ENCODE peak calls at places on chromosomes 6 and 20, in nine cellular contexts. I is fibroblast of pulmonary artery, T is psoas muscle, H is prostate gland, Y is cardiac fibroblast, X is AG04450, N is Peyer's patch, D is B cell, V is GM20000. W is an unnamed sample.

GRCh38 chr6:37053683-37054082 is 48.2 kb downstream of the FGD2 start:
- DNase-seq in D (no peak), I (no peak), V (no peak), N (no peak), X (no peak), Y (no peak), T (no peak), H (no peak), W (no peak)

GRCh38 chr6:103675807-103676406 is 1183.8 kb downstream of the HACE1 start:
- DNase-seq in I (peak), Y (peak), H (no peak), T (no peak), V (no peak), N (no peak), D (no peak), X (no peak), W (no peak)

GRCh38 chr20:58021481-58021880 is 207.0 kb downstream of the ANKRD60 start:
- DNase-seq in I (no peak), X (no peak), N (peak), T (peak), H (no peak), Y (no peak), D (no peak), V (no peak), W (peak)

GRCh38 chr6:168528457-168529095 is 87.6 kb downstream of the SMOC2 start:
- DNase-seq in N (no peak), X (no peak), V (no peak), Y (peak), T (no peak), I (peak), D (no peak), H (no peak), W (no peak)

GRCh38 chr20:4116091-4116490 is 100.7 kb upstream of the RNF24 start:
- DNase-seq in X (no peak), V (no peak), T (no peak), N (no peak), Y (no peak), D (no peak), I (no peak), H (no peak), W (no peak)

GRCh38 chr6:12602951-12603710 is 113.4 kb upstream of the PHACTR1 start:
- DNase-seq in T (no peak), N (no peak), I (peak), D (no peak), Y (peak), X (no peak), V (peak), H (peak), W (no peak)

GRCh38 chr20:41030536-41031242 is 2.1 kb downstream of the TOP1 start:
- DNase-seq in H (peak), Y (peak), X (peak), N (no peak), V (no peak), I (peak), T (no peak), D (no peak), W (no peak)

GRCh38 chr20:37453836-37454235 is 67.2 kb upstream of the NNAT start:
- DNase-seq in H (no peak), I (no peak), Y (no peak), D (no peak), T (no peak), N (no peak), V (no peak), X (no peak), W (no peak)

GRCh38 chr20:34215711-34216381 is 25.4 kb upstream of the ASIP start:
- DNase-seq in H (peak), V (peak), D (peak), Y (peak), N (peak), T (peak), X (peak), I (peak), W (peak)

GRCh38 chr20:63462244-63462643 is 10.2 kb downstream of the KCNQ2 start:
- DNase-seq in T (no peak), H (no peak), D (no peak), V (no peak), X (no peak), Y (no peak), N (no peak), I (no peak), W (no peak)

GRCh38 chr6:122472022-122472340 is 374 bp upstream of the SERINC1 start:
- DNase-seq in D (no peak), X (no peak), Y (no peak), H (no peak), V (no peak), I (no peak), N (no peak), T (no peak), W (no peak)

GRCh38 chr6:122476131-122476530 is 4.5 kb upstream of the SERINC1 start:
- DNase-seq in H (no peak), D (peak), X (no peak), T (no peak), I (peak), V (no peak), N (no peak), Y (peak), W (no peak)

GRCh38 chr6:122471107-122472021 is at the start of gene SERINC1:
- DNase-seq in Y (peak), N (peak), D (peak), V (peak), X (peak), H (peak), T (peak), I (peak), W (peak)
- TF ChIP-seq CTCF in Y (no peak), N (no peak), D (no peak), V (no peak), X (no peak), H (no peak), T (no peak), I (no peak), W (no peak)

DNA sequence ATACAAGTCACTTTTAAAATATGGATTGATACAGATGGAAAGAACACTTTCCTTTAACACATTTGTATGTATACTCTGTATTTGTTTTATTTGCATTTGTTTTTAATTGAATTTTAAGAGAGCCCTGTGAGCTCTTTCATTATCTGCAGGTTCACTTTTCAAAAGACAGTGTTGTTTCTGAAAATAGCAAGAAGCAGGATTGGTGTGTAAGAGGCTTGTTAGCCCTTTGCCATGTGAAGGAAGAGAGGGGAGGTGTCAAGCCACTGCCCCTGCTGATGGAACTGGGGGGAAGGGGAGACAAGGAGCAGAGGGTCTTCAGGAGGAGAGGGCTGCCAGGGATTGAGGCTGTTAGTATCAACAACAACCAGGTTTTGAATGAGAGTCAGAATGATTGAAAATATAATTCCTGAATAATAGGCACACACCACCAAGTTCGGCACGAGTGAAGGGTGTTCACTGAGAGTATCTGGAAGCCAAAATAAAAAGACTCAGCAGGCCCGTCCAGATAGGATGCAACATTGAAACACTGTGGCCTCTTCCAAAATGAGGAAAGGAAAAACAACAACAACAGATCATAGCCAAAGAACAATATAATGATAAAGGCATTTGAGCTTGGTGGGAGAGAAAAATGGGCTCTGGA is 12.6 kb upstream of the PBOV1 start:
- DNase-seq in I (no peak), V (no peak), Y (no peak), X (no peak), T (no peak), N (no peak), H (no peak), D (no peak), W (no peak)
- TF ChIP-seq CTCF in I (no peak), V (no peak), Y (no peak), X (no peak), T (no peak), N (no peak), H (no peak), D (no peak), W (no peak)

GRCh38 chr6:28774292-28775051 is 149.3 kb downstream of the TRIM27 start:
- DNase-seq in X (no peak), I (no peak), T (no peak), V (no peak), D (no peak), N (no peak), H (no peak), Y (no peak), W (no peak)

GRCh38 chr6:28770732-28771131 is 153.1 kb downstream of the TRIM27 start:
- DNase-seq in X (no peak), N (no peak), D (no peak), T (no peak), V (no peak), I (no peak), H (no peak), Y (no peak), W (no peak)

GRCh38 chr6:28769626-28770402 is 154.0 kb downstream of the TRIM27 start:
- DNase-seq in D (no peak), N (no peak), Y (peak), T (no peak), X (no peak), V (no peak), H (no peak), I (peak), W (peak)

GRCh38 chr6:28772480-28773381 is 151.1 kb downstream of the TRIM27 start:
- DNase-seq in H (no peak), T (no peak), D (no peak), Y (no peak), I (no peak), V (no peak), X (no peak), N (no peak), W (peak)

GRCh38 chr6:28771401-28772267 is 152.2 kb downstream of the TRIM27 start:
- DNase-seq in X (no peak), D (no peak), H (no peak), I (no peak), Y (no peak), T (no peak), V (no peak), N (no peak), W (peak)
- TF ChIP-seq CTCF in X (no peak), D (no peak), H (no peak), I (no peak), Y (no peak), T (no peak), V (no peak), N (no peak), W (peak)

GRCh38 chr6:132445201-132445951 is 44.1 kb upstream of the MOXD1 start:
- DNase-seq in T (no peak), H (no peak), D (no peak), V (no peak), X (peak), I (peak), N (no peak), Y (peak), W (no peak)

GRCh38 chr6:132446136-132446535 is 44.9 kb upstream of the MOXD1 start:
- DNase-seq in I (no peak), H (no peak), V (no peak), N (no peak), X (no peak), D (no peak), T (no peak), Y (no peak), W (no peak)

GRCh38 chr6:132446842-132447241 is 45.6 kb upstream of the MOXD1 start:
- DNase-seq in V (no peak), N (no peak), X (no peak), H (no peak), Y (no peak), D (no peak), T (no peak), I (no peak), W (no peak)

GRCh38 chr6:132443206-132443605 is 41.9 kb upstream of the MOXD1 start:
- DNase-seq in N (no peak), X (no peak), D (no peak), V (no peak), Y (peak), I (peak), H (no peak), T (no peak), W (no peak)
- TF ChIP-seq CTCF in N (no peak), X (no peak), D (no peak), V (no peak), Y (no peak), I (no peak), H (no peak), T (no peak), W (no peak)

DNA sequence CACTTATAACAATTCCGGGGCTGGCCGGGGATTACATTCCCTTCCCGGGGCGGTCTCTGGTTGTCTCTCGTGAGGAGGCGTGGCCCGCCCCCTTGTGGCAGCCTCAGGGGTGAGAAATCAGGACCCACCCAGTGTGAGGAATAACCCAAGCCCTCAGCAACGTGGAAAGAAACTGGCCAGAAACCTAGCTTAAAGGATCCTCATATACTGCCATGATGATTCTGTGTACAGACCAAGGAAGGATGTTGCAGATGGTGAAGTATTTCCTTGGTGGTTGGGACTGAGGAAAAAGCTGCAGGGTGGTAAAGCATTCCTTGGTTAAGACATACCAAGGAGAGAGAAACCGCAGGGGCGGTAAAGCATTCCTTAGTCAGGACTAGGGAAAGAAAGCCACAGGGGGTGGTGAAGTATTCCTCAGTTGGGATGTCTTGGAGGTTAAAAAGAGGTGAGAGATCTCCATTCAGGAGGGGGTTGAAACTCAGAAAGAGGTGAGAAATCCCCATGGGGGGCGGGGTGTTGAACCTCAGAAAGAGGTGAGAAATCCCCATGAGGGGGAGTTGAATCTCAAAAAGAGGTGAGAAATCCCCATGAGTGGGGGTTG is 238.2 kb downstream of the RNGTT start:
- DNase-seq in D (peak), V (peak), Y (peak), X (peak), I (peak), H (no peak), N (no peak), T (peak), W (peak)
- TF ChIP-seq CTCF in D (no peak), V (no peak), Y (peak), X (peak), I (peak), H (no peak), N (no peak), T (no peak), W (peak)

GRCh38 chr20:25534845-25535244 is 50.5 kb downstream of the NINL start:
- DNase-seq in N (no peak), V (no peak), Y (no peak), I (no peak), H (no peak), D (no peak), X (no peak), T (no peak), W (no peak)

GRCh38 chr20:25533920-25534700 is 51.2 kb downstream of the NINL start:
- DNase-seq in H (no peak), V (no peak), X (no peak), T (no peak), I (no peak), D (no peak), N (no peak), Y (no peak), W (no peak)

GRCh38 chr20:25532971-25533391 is 52.4 kb downstream of the NINL start:
- DNase-seq in V (no peak), H (no peak), D (no peak), X (no peak), N (no peak), T (no peak), Y (peak), I (peak), W (no peak)

GRCh38 chr20:25529295-25529951 is 55.9 kb downstream of the NINL start:
- DNase-seq in N (no peak), I (no peak), T (no peak), H (no peak), X (no peak), V (no peak), D (no peak), Y (no peak), W (no peak)

GRCh38 chr20:25532015-25532751 is 53.1 kb downstream of the NINL start:
- DNase-seq in I (no peak), T (no peak), V (no peak), H (no peak), N (no peak), X (no peak), Y (no peak), D (no peak), W (no peak)
- TF ChIP-seq CTCF in I (no peak), T (no peak), V (no peak), H (no peak), N (no peak), X (no peak), Y (no peak), D (no peak), W (no peak)